ENCODE peak calls at places on chromosome 19, in four cellular contexts. K is WTC11, P is K562, W is SK-N-SH. Q is an unnamed sample.

GRCh38 chr19:30073152-30074000 is 131.3 kb downstream of the URI1 start:
- DNase-seq in W (no peak), K (peak), P (no peak), Q (no peak)

GRCh38 chr19:23799321-23799720 is 40.6 kb upstream of the ZNF681 start:
- DNase-seq in K (no peak), W (no peak), P (no peak), Q (no peak)

GRCh38 chr19:409515-410242 is 732 bp upstream of the C2CD4C start:
- DNase-seq in W (peak), P (no peak), K (no peak), Q (no peak)

GRCh38 chr19:7292950-7293794 is 1.0 kb downstream of the INSR start:
- DNase-seq in P (no peak), K (peak), W (peak), Q (peak)

GRCh38 chr19:33432408-33433170 is 59.1 kb downstream of the CEBPG start:
- DNase-seq in P (no peak), W (no peak), K (no peak), Q (no peak)

GRCh38 chr19:31705656-31706055 is 356.4 kb upstream of the TSHZ3 start:
- DNase-seq in W (no peak), P (no peak), K (no peak), Q (no peak)

GRCh38 chr19:58252102-58252685 is 23.5 kb downstream of the ZNF544 start:
- DNase-seq in K (no peak), P (no peak), W (no peak), Q (no peak)

GRCh38 chr19:42683917-42684513 is 56.3 kb downstream of the PSG3 start:
- DNase-seq in W (peak), P (peak), K (peak), Q (peak)

GRCh38 chr19:38666662-38667448 is 19.4 kb downstream of the ACTN4 start:
- DNase-seq in W (no peak), K (no peak), P (no peak), Q (no peak)

GRCh38 chr19:29098863-29099481 is 114.0 kb downstream of the UQCRFS1 start:
- DNase-seq in P (peak), K (no peak), W (no peak), Q (no peak)

GRCh38 chr19:38741670-38742069 is 2.6 kb downstream of the CAPN12 start:
- DNase-seq in W (peak), P (no peak), K (no peak), Q (no peak)

GRCh38 chr19:49149652-49150105 is 5.5 kb downstream of the HRC start:
- DNase-seq in W (peak), P (peak), K (peak), Q (peak)

GRCh38 chr19:55230780-55231179 is 2.2 kb upstream of the TMEM86B start:
- DNase-seq in P (no peak), K (no peak), W (no peak), Q (no peak)

GRCh38 chr19:50551034-50551712 is 17.1 kb downstream of the LRRC4B start:
- DNase-seq in P (no peak), W (peak), K (no peak), Q (no peak)

GRCh38 chr19:2461751-2462634 is 5.2 kb upstream of the LMNB2 start:
- DNase-seq in K (peak), P (peak), W (peak), Q (no peak)

GRCh38 chr19:38898788-38899446 is 501 bp downstream of the SIRT2 start:
- DNase-seq in P (no peak), K (no peak), W (no peak), Q (no peak)

GRCh38 chr19:634975-635652 is 1.8 kb upstream of the POLRMT start:
- DNase-seq in P (no peak), K (no peak), W (no peak), Q (no peak)

GRCh38 chr19:44856438-44857083 is 10.5 kb downstream of the NECTIN2 start:
- DNase-seq in K (no peak), W (no peak), P (peak), Q (peak)

GRCh38 chr19:2323707-2324106 is 4.7 kb downstream of the LSM7 start:
- DNase-seq in P (no peak), K (no peak), W (no peak), Q (no peak)

GRCh38 chr19:52171321-52172169 is at the start of gene ZNF836:
- DNase-seq in W (peak), P (peak), K (peak), Q (peak)

GRCh38 chr19:7177926-7178325 is 108.4 kb downstream of the ZNF557 start:
- DNase-seq in P (no peak), K (no peak), W (no peak), Q (no peak)

GRCh38 chr19:54469496-54469934 is 3.6 kb downstream of the CDC42EP5 start:
- DNase-seq in K (no peak), W (no peak), P (no peak), Q (no peak)

GRCh38 chr19:56080669-56081401 is 40.3 kb downstream of the ZNF787 start:
- DNase-seq in W (peak), P (peak), K (peak), Q (peak)

GRCh38 chr19:43798546-43799409 is 3.5 kb downstream of the LYPD5 start:
- DNase-seq in K (peak), P (peak), W (peak), Q (no peak)

GRCh38 chr19:34851277-34851804 is 75.4 kb upstream of the ZNF30 start:
- DNase-seq in P (no peak), K (peak), W (no peak), Q (peak)

GRCh38 chr19:44891016-44891882 is at the start of gene TOMM40:
- DNase-seq in P (no peak), W (peak), K (peak), Q (peak)

GRCh38 chr19:48997972-48998371 is 4.3 kb downstream of the RUVBL2 start:
- DNase-seq in K (peak), W (peak), P (peak), Q (peak)

GRCh38 chr19:13165091-13165997 is 15.1 kb downstream of the IER2 start:
- DNase-seq in W (no peak), K (no peak), P (peak), Q (no peak)

GRCh38 chr19:45821570-45821969 is 6.5 kb upstream of the RSPH6A start:
- DNase-seq in P (no peak), K (no peak), W (no peak), Q (no peak)

GRCh38 chr19:2215281-2215751 is 20.8 kb downstream of the PLEKHJ1 start:
- DNase-seq in P (no peak), K (peak), W (no peak), Q (no peak)

GRCh38 chr19:58325623-58326022 is 1.2 kb upstream of the ZSCAN22 start:
- DNase-seq in P (no peak), W (no peak), K (no peak), Q (no peak)

GRCh38 chr19:13160557-13160956 is 10.3 kb downstream of the IER2 start:
- DNase-seq in P (no peak), K (no peak), W (no peak), Q (no peak)

GRCh38 chr19:54209058-54209747 is 8.5 kb downstream of the RPS9 start:
- DNase-seq in K (peak), P (peak), W (peak), Q (no peak)

GRCh38 chr19:44653977-44654784 is 10.5 kb downstream of the PVR start:
- DNase-seq in W (no peak), K (peak), P (peak), Q (peak)

GRCh38 chr19:8935460-8935859 is 74.7 kb downstream of the MUC16 start:
- DNase-seq in P (no peak), K (no peak), W (no peak), Q (no peak)

GRCh38 chr19:38032151-38032550 is 125.1 kb downstream of the SIPA1L3 start:
- DNase-seq in W (no peak), K (no peak), P (no peak), Q (no peak)

GRCh38 chr19:35937345-35938281 is 1.4 kb downstream of the LRFN3 start:
- DNase-seq in P (no peak), W (no peak), K (no peak), Q (no peak)

GRCh38 chr19:47013041-47013517 is 6.6 kb upstream of the NPAS1 start:
- DNase-seq in W (peak), P (peak), K (peak), Q (peak)

GRCh38 chr19:10654610-10655456 is 687 bp downstream of the ILF3 start:
- DNase-seq in P (peak), W (peak), K (peak), Q (peak)

GRCh38 chr19:3509566-3509989 is 3.5 kb downstream of the FZR1 start:
- DNase-seq in K (no peak), W (no peak), P (peak), Q (no peak)

GRCh38 chr19:3510727-3511126 is 4.6 kb downstream of the FZR1 start:
- DNase-seq in W (no peak), K (peak), P (no peak), Q (no peak)

GRCh38 chr19:3513198-3514140 is 7.4 kb downstream of the FZR1 start:
- DNase-seq in K (no peak), P (no peak), W (no peak), Q (no peak)

GRCh38 chr19:3512562-3512961 is 6.5 kb downstream of the FZR1 start:
- DNase-seq in K (no peak), W (no peak), P (no peak), Q (no peak)

DNA sequence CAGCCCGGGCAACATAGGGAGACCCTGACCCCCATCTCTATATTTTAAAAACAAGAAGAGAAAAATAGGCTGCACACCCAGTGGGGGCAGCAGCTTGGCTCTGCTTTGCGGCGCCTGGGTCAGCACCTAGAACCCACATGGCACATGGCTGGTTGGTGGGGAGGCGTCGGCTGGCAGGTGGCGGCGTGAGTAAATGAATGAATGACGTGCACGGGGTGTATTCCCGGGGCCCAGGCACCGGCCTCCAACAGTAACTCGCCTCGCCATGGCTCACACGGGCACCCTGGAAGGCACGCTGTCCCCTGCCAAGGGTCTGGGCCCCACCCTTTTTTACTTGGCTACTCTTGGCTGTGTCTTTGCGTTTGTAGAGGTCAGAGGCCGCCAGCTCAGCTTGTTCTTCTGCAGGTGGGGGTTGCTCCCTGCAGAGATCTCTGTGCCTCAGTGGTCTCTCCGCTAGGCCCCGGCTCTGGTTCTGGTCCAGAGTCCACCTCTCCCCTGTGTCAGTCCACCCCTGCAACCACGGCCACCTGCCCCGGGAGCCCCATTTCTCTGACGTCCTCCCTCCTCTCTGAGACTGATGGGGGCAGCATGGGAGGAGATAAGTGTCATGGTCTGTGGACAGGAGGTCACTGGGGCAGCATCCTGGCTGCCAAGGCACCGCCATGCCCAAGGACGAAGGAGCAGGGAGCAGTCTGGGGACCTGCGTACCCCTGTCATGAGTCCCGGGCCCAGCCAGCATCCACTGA is 5.6 kb downstream of the FZR1 start:
- DNase-seq in P (no peak), W (no peak), K (no peak), Q (no peak)
- TF ChIP-seq FOXJ3 in P (no peak), W (no peak), K (no peak), Q (no peak)

GRCh38 chr19:5369962-5370367 is 29.4 kb upstream of the PTPRS start:
- DNase-seq in K (peak), P (peak), W (peak), Q (peak)
- TF ChIP-seq FOXJ3 in K (no peak), P (no peak), W (no peak), Q (no peak)

DNA sequence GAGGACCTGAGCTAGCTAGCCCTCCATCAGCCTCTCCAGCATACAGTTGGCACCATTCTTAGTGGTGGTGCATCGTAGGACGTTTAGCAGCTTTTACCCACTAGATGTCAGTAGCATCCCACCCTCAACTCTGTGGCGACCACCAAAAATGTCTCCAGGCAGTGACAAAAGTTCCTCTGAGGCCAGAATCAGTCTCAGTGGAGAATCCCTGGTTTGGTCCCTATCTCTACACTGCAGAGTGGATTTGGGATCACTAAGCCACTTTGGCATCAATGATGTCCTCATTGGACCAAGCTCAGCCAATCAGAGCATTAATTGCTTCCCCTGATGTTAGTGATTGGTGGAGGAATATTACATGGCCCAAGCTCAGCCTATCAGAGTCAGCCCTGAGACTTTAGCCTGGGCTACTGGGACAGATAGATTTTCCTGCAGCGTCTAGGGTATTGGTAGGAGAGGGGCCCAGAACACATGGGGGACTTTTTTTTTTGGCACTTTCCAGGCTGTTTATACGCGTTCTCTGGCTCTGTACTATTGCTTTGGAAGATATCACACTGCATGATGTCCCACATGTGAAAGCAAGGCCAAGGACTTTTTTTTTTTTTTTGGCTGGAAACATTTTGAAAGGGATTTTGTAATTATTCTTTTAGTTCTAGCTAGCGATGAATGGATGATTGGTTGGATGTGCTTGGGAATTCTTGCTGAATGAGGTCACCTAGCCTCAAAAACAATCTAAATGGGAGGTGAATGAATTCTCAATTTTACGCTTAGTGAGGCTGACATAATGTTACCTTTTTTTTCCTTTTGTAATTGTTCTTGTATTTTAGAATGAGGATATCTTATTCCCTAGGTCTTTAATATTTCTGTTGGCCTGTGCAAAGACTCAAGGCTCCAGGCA is 7.0 kb downstream of the TMEM221 start:
- DNase-seq in K (peak), P (peak), W (peak), Q (peak)
- TF ChIP-seq FOXJ3 in K (no peak), P (no peak), W (no peak), Q (no peak)

GRCh38 chr19:19061491-19061890 is 2.3 kb upstream of the SLC25A42 start:
- DNase-seq in P (no peak), W (no peak), K (no peak), Q (no peak)
- TF ChIP-seq FOXJ3 in P (no peak), W (no peak), K (no peak), Q (no peak)